ENCODE peak calls at places on chromosomes 11 and 22, in seven cellular contexts. C is sigmoid colon, G is Peyer's patch, P is heart left ventricle, V is upper lobe of left lung, D is A549, F is ovary. B is an unnamed sample.

GRCh38 chr11:91104237-91104636 is 881.4 kb upstream of the CHORDC1 start:
- DNase-seq in C (no peak), G (no peak), P (no peak), D (peak), F (no peak), V (no peak), B (no peak)

GRCh38 chr11:80163011-80163410 is 722.2 kb upstream of the TENM4 start:
- DNase-seq in G (no peak), C (no peak), F (no peak), V (no peak), D (no peak), P (no peak), B (no peak)

GRCh38 chr11:120718171-120718570 is 206.6 kb downstream of the GRIK4 start:
- DNase-seq in D (no peak), G (no peak), V (no peak), P (no peak), C (no peak), F (no peak), B (peak)

GRCh38 chr22:35301370-35301874 is 1.7 kb downstream of the TOM1 start:
- DNase-seq in V (no peak), P (no peak), D (peak), G (no peak), F (no peak), C (peak), B (peak)

GRCh38 chr11:131495417-131495816 is 125.0 kb downstream of the NTM start:
- DNase-seq in F (peak), C (peak), V (no peak), P (no peak), D (no peak), G (no peak), B (no peak)

GRCh38 chr11:103491777-103492176 is 382.6 kb downstream of the DYNC2H1 start:
- DNase-seq in G (no peak), P (no peak), F (no peak), V (no peak), C (no peak), D (peak), B (no peak)

GRCh38 chr11:17719028-17719939 is at the start of gene MYOD1:
- DNase-seq in D (peak), G (no peak), V (peak), P (no peak), F (no peak), C (peak), B (no peak)

GRCh38 chr22:29661355-29661754 is 57.9 kb downstream of the NF2 start:
- DNase-seq in G (no peak), D (no peak), F (no peak), V (no peak), C (no peak), P (no peak), B (peak)

GRCh38 chr11:92886243-92886905 is 83.1 kb upstream of the MTNR1B start:
- DNase-seq in C (no peak), G (no peak), F (no peak), P (no peak), D (peak), V (no peak), B (no peak)

GRCh38 chr11:640021-640706 is 3.1 kb downstream of the DRD4 start:
- DNase-seq in C (no peak), G (no peak), D (no peak), F (no peak), V (peak), P (no peak), B (no peak)

DNA sequence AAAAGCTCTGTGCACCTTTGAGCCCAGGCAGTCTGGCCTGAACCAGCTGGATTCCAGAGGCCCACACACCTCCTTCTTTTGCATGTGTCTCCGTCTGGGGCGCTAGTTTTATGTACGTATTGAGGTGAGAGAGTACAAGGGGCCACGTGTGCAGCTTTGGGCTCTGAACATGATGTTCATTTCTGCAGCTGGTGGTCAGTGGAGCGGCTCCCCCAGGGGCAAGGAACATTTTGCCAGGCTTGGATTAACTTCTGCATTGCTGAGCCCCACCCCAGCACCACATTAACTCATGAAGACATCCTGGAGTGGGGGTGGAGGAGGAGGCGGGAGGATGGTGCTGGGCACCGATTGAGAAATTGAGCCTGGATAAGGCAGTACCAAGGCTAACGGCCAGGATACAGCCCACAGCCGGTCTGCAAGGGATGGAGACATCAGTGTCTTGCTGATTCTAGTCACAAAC is 13.8 kb downstream of the USP2 start:
- DNase-seq in V (no peak), C (no peak), D (no peak), P (peak), G (no peak), F (peak), B (no peak)
- H3K4me3 ChIP-seq in V (no peak), C (no peak), D (no peak), P (no peak), G (no peak), F (no peak), B (no peak)

GRCh38 chr11:62593434-62594044 is 2.2 kb upstream of the TUT1 start:
- DNase-seq in P (peak), C (peak), V (no peak), G (peak), F (peak), D (peak), B (peak)

GRCh38 chr11:62592989-62593421 is 1.7 kb upstream of the TUT1 start:
- DNase-seq in C (no peak), G (no peak), P (no peak), V (no peak), D (no peak), F (no peak), B (no peak)

GRCh38 chr11:62591448-62592215 is at the start of gene TUT1:
- DNase-seq in C (peak), G (peak), F (peak), D (peak), V (peak), P (peak), B (peak)

GRCh38 chr11:62592216-62592815 is 993 bp upstream of the TUT1 start:
- DNase-seq in F (no peak), P (no peak), V (no peak), C (no peak), G (no peak), D (no peak), B (no peak)

DNA sequence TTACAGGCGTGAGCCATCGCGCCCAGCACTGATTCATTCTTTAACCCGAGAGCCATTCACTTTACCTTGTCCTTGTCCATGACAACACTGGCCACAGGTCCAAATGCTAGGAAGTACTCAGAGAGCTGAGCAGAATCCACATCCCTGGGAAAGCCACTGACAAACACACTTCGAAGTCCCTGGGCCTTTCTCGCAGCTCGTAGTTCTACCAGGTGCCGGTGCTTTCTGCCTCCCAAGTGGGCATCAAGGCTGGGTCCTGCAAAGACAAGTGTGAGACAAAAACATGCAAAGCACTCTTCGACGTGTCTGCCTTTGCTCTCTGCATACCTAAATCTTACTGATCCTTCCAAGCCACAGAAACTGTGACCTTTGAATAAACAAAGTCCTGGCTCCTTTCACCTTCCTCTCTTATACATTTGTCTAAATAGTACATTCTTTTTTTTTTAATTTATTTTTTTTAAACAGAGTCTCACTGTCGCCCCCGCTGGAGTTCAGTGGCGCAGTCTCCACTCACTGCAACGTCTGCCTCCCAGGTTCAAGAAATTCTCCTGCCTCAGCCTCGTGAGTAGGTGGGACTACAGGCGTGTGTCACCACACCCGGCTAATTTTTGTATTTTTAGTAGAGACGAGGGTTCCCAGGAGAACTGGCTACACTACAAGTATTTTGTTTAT is 2.2 kb downstream of the TUT1 start:
- DNase-seq in F (no peak), G (no peak), V (no peak), D (no peak), C (no peak), P (no peak), B (no peak)
- TF ChIP-seq CTCF in F (no peak), G (no peak), V (peak), D (peak), C (no peak), P (no peak), B (no peak)

GRCh38 chr11:117094776-117095175 is 3.5 kb downstream of the SIK3 start:
- DNase-seq in G (no peak), P (no peak), D (no peak), F (no peak), V (no peak), C (no peak), B (no peak)

GRCh38 chr11:117096973-117097566 is 1.2 kb downstream of the SIK3 start:
- DNase-seq in C (no peak), V (no peak), D (no peak), F (no peak), G (no peak), P (no peak), B (no peak)

GRCh38 chr11:117095301-117096139 is 2.7 kb downstream of the SIK3 start:
- DNase-seq in F (no peak), P (no peak), C (no peak), V (no peak), D (no peak), G (no peak), B (no peak)

GRCh38 chr11:117097567-117098268 is 510 bp downstream of the SIK3 start:
- DNase-seq in C (peak), F (no peak), P (peak), G (peak), D (no peak), V (peak), B (peak)

DNA sequence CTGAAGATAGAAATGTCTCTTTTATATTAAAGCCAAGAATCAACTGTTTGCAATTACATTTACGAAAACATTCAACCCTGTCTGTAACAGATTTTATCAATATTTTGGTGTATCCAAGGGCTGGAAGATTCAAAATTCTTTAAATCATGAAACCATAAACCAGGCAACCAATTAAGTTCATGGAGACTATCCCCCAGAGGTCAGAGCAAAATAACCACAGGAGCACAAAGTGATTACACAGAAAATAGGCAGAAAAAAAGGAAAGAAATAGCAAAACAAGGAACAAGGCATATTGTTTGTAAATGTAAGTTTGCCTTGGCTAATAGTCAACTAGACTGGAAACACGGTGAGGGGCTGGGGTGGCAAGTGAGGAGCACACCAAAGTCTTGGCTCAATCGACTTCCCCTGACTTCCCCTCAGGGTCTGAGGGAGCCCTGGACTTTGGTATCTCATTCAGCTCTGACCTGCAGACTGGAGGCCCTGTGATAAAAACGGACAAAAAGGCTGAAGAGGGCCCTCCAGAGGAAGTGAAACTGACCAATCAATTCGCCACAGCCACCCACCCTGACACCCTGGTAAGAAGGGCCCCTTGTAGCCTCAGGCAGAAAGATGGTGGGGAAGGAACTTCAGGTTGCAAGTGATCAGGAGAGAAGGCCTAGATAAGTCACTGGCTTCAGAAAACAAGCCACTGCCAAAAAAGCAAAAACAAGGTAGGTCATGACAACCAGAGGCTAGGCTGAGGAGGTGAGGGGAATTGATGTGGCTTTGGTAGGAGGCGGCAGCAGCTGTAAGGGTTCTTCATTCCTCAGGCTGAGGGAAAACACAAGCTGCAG is 1.9 kb downstream of the SIK3 start:
- DNase-seq in F (no peak), V (no peak), P (no peak), D (peak), C (no peak), G (peak), B (no peak)
- TF ChIP-seq POLR2A in F (no peak), V (no peak), P (no peak), D (no peak), C (no peak), G (no peak), B (no peak)

GRCh38 chr11:44301856-44302231 is 8.1 kb downstream of the ALX4 start:
- DNase-seq in C (peak), D (peak), V (peak), F (no peak), P (no peak), G (no peak), B (no peak)

GRCh38 chr11:44298862-44299261 is 11.1 kb downstream of the ALX4 start:
- DNase-seq in V (no peak), G (no peak), F (no peak), P (no peak), C (no peak), D (no peak), B (no peak)

GRCh38 chr11:44304091-44305084 is 5.6 kb downstream of the ALX4 start:
- DNase-seq in D (no peak), P (no peak), C (no peak), F (no peak), G (no peak), V (peak), B (no peak)

GRCh38 chr11:44303401-44303938 is 6.5 kb downstream of the ALX4 start:
- DNase-seq in F (no peak), C (peak), V (peak), G (no peak), D (no peak), P (no peak), B (no peak)

DNA sequence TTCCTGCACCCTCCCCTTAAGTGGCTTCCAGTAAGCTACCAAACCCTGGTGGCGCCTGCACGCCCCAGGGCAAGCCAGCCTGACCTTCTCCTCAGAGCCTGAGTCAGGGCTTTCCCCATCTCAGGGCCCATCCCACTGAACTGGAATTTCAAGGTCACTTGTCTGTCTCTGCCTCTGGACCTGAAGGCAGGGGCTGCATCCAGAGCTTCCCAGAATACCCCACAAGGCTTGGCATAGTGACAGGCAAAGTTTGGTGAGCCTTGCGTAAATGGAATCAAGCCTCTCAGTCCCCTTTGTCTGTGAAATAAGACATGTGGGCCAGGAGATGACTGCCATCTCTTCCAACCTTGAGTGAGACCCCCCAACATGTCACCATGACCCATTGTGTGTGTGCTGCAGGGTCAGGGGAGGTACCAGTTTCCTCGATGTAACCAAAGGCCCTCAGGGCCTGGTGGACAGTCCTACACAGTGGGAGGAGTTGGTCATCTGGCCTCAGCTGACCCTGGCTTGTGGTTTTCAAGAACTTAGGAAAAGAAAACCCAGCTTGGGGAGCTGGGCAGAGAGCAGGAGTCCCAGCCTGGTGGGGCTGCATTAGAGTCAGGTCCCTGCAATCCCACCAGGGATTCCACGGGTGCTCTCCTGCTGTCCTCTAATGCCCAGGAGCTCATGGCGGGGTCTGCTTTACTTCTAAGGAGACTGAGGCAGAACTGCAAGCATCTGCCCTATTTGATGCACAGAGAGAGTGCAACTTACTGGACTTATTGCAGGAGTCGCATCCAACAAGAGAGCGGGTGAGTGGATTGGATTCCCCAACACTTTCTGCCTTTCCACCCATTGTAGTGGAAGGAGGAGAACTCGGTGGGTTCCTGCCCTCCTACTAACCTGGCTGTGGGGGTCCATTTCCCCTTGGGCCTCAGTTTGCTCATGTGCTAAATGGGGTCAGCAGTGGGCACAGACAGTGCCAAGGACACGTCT is 8.8 kb downstream of the ALX4 start:
- DNase-seq in V (no peak), D (peak), F (no peak), P (no peak), C (no peak), G (no peak), B (no peak)
- H3K4me3 ChIP-seq in V (no peak), D (no peak), F (no peak), P (no peak), C (no peak), G (no peak), B (no peak)

GRCh38 chr11:9834281-9834680 is 170.4 kb downstream of the SWAP70 start:
- DNase-seq in V (no peak), G (no peak), C (no peak), F (no peak), P (no peak), D (no peak), B (no peak)
- TF ChIP-seq CTCF in V (no peak), G (no peak), C (no peak), F (no peak), P (no peak), D (no peak), B (no peak)

DNA sequence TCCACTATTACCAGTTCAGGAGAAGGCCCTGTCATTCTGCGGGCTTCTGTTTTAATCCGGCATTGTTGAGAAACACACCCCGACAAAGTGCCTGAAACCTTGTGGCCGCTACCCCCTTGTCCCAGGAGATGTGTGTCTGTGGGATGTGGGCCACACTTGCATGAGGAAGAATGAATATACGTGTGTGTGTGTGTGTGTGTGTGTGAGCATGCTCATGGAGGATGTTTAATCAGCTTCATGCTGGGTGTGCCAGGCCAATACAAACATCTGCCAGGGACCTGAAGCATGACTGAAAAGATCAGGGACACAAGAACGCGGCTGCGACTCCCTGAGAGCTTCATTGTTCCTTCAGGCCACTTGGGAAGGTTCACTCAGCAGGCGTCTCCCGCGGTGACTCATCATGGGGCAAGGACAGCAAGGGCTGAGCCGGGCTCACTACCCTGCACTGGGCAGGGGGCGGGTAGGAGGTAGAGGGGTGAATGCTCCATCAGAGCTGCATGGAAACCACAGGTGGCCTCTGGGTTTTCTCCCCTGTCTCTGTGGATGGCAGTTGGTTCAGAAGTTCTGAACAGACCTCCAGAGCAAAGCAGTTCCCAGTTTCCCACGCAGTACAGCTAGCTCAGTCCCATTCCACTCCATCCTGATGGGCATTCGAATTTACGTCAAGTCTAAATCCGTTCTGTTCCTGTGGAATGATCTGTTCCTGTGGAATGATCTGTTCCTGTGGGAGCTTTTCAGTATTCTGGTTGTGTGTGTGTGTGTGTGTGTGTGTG is 7.0 kb upstream of the MALAT1 start:
- DNase-seq in V (no peak), G (no peak), P (peak), D (peak), C (peak), F (peak), B (peak)
- TF ChIP-seq POLR2A in V (no peak), G (peak), P (peak), D (peak), C (peak), F (no peak), B (no peak)

GRCh38 chr11:85444479-85444878 is 182.7 kb downstream of the DLG2 start:
- DNase-seq in V (no peak), C (no peak), F (no peak), D (no peak), P (no peak), G (no peak), B (no peak)

GRCh38 chr11:85438328-85438727 is 188.8 kb downstream of the DLG2 start:
- DNase-seq in C (no peak), F (no peak), D (no peak), P (no peak), V (no peak), G (no peak), B (no peak)

DNA sequence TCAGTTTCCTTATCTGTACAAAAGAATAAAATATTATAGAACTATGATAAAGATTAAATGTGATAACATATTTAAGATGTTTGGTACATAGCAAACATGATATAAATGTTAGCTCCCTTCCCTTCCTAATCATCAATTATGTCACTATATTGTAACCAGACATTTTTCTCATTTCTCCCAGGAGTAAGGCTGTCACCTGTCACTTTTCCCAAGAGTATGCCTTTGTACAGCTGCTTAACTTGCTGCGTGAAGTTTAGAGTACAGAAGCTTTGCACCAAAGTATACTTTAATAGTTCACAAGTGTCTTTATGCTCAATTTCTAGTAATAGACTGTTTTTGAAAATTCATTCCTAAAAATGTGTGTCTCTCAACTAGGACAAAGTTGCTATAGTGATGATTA is 186.9 kb downstream of the DLG2 start:
- DNase-seq in P (no peak), F (no peak), V (no peak), C (no peak), G (no peak), D (no peak), B (no peak)
- H3K4me3 ChIP-seq in P (no peak), F (no peak), V (no peak), C (no peak), G (no peak), D (no peak), B (no peak)

GRCh38 chr11:127471662-127472061 is 471.1 kb upstream of the KIRREL3 start:
- DNase-seq in G (no peak), F (no peak), V (no peak), C (no peak), D (no peak), P (no peak), B (no peak)

GRCh38 chr11:127474735-127475134 is 474.2 kb upstream of the KIRREL3 start:
- DNase-seq in C (no peak), F (no peak), D (no peak), V (no peak), G (no peak), P (no peak), B (no peak)

GRCh38 chr11:127470485-127470884 is 469.9 kb upstream of the KIRREL3 start:
- DNase-seq in F (no peak), P (no peak), C (no peak), G (no peak), D (peak), V (no peak), B (no peak)
- TF ChIP-seq CTCF in F (no peak), P (peak), C (no peak), G (no peak), D (no peak), V (no peak), B (no peak)